ENCODE peak calls at places on chromosomes 6 and 20, in seven cellular contexts. T, P, D, B, E, V and L are unnamed samples.

GRCh38 chr20:7459123-7459522 is 481.1 kb downstream of the HAO1 start:
- DNase-seq in V (no peak), P (no peak), T (peak; percentile 37), D (no peak), E (no peak), B (no peak), L (no peak)

GRCh38 chr6:18422136-18422535 is 35.0 kb downstream of the RNF144B start:
- DNase-seq in E (no peak), V (no peak), P (no peak), D (no peak), B (no peak), T (no peak), L (no peak)

GRCh38 chr6:155418017-155418749 is 37.5 kb downstream of the NOX3 start:
- DNase-seq in E (no peak), T (peak; percentile 85), D (no peak), B (peak; percentile 48), P (no peak), V (peak; percentile 61), L (no peak)

GRCh38 chr20:18802012-18802634 is 11.5 kb upstream of the SCP2D1 start:
- DNase-seq in P (no peak), E (no peak), B (no peak), V (no peak), T (no peak), D (no peak), L (no peak)

GRCh38 chr6:82704048-82704447 is 340.4 kb downstream of the TPBG start:
- DNase-seq in T (peak; percentile 2), P (no peak), V (no peak), E (no peak), D (no peak), B (no peak), L (no peak)

GRCh38 chr6:129314575-129314974 is 395.4 kb downstream of the ARHGAP18 start:
- DNase-seq in D (no peak), P (peak; percentile 38), T (no peak), B (peak; percentile 47), E (no peak), V (no peak), L (no peak)

GRCh38 chr6:84392292-84392691 is 164.8 kb upstream of the CEP162 start:
- DNase-seq in B (no peak), D (no peak), T (no peak), E (no peak), V (no peak), P (no peak), L (no peak)

GRCh38 chr20:44861547-44862006 is 23.9 kb upstream of the YWHAB start:
- DNase-seq in B (no peak), T (peak; percentile 53), P (no peak), E (no peak), V (peak; percentile 16), D (no peak), L (no peak)

GRCh38 chr6:40336296-40336695 is 250.9 kb downstream of the LRFN2 start:
- DNase-seq in B (no peak), T (no peak), E (no peak), D (no peak), V (no peak), P (no peak), L (no peak)

GRCh38 chr20:62461834-62462233 is 14.0 kb downstream of the GATA5 start:
- DNase-seq in V (no peak), B (no peak), D (no peak), E (no peak), P (no peak), T (no peak), L (no peak)

GRCh38 chr6:80446454-80447045 is 340.1 kb downstream of the BCKDHB start:
- DNase-seq in E (no peak), T (no peak), B (no peak), D (no peak), V (no peak), P (no peak), L (no peak)

GRCh38 chr20:17765017-17765416 is 65.3 kb downstream of the BANF2 start:
- DNase-seq in D (no peak), V (no peak), P (no peak), E (no peak), B (no peak), T (no peak), L (no peak)

GRCh38 chr20:17768267-17768666 is 68.5 kb downstream of the BANF2 start:
- DNase-seq in P (no peak), B (no peak), D (no peak), T (no peak), E (no peak), V (no peak), L (no peak)

GRCh38 chr20:17767624-17768023 is 67.9 kb downstream of the BANF2 start:
- DNase-seq in T (no peak), E (no peak), D (no peak), V (no peak), B (no peak), P (no peak), L (no peak)

GRCh38 chr20:17765584-17765983 is 65.8 kb downstream of the BANF2 start:
- DNase-seq in D (no peak), V (no peak), B (no peak), E (no peak), P (no peak), T (no peak), L (no peak)

GRCh38 chr20:17766226-17766625 is 66.5 kb downstream of the BANF2 start:
- DNase-seq in E (no peak), D (no peak), B (no peak), P (no peak), T (no peak), V (no peak), L (no peak)
- TF ChIP-seq CTCF in E (no peak), D (no peak), B (no peak), P (no peak), T (no peak), V (no peak), L (no peak)

DNA sequence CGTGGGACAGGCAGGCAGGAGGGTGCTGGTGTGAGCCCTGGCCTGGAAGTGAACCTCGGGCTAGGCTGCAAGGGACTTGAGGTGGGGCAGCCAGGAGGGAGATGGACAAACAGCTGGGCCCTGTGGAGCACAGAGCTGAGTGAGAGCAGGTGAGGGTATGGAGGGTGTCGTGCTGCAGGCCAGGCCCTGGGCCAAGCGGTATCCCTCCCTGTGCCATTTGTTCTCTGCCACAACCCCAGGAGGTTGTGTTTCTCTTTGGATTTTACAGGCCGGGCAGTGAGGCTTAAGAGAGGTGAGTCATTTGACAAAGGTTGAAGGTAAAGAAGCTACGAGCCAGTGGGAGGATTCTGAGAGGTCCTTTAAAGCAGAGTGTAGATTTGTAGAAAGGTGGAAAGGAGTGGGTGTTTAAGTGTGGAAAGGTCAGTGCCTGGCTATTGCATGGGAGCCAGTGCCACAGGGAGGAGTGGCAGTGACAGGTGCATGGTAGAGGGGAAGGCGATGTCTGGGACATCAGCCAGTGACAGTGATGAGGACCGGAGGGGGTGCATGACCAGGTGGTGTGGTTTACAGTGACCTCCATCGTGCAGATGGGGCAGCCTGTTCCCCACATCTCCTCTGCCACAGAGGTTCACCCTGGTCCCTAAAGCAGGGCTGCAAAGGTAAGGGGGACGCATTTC is 39.8 kb downstream of the GMPR start:
- DNase-seq in B (no peak), E (no peak), P (no peak), D (no peak), V (no peak), T (peak; percentile 23), L (no peak)
- TF ChIP-seq CTCF in B (no peak), E (no peak), P (no peak), D (no peak), V (no peak), T (no peak), L (no peak)

GRCh38 chr20:55057779-55058415 is 582.5 kb downstream of the DOK5 start:
- DNase-seq in B (no peak), V (no peak), E (no peak), T (no peak), P (no peak), D (no peak), L (no peak)
- TF ChIP-seq CTCF in B (no peak), V (no peak), E (peak; percentile 11), T (peak; percentile 40), P (peak; percentile 71), D (peak; percentile 40), L (no peak)

GRCh38 chr6:27157461-27158315 is 89.8 kb upstream of the PRSS16 start:
- DNase-seq in B (peak; percentile 62), T (peak; percentile 50), P (peak; percentile 56), D (no peak), V (peak; percentile 90), E (peak; percentile 68), L (peak; percentile 60)
- TF ChIP-seq CTCF in B (no peak), T (peak; percentile 61), P (peak; percentile 60), D (peak; percentile 33), V (peak; percentile 68), E (no peak), L (no peak)

DNA sequence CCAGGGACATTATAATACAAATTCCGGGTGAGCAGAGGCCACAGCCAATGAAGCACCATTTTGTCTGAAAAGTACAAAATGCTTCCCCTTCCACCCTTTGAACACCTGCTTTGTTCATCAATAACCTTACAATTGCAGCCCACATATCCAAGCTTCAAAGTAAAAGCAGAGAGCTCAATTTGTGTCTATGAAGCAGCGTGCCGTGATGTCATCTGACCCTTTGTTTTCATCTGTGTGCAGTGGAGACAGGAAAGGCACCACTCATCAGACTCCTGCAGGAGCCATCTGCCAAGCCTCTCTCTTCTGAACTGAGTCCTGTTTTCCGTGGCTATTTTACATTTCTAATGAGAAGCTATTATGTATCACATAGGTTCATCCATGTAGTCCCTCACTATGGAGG is 7.5 kb upstream of the LY86 start:
- DNase-seq in D (no peak), E (no peak), B (no peak), T (no peak), P (no peak), V (no peak), L (no peak)
- TF ChIP-seq CTCF in D (no peak), E (no peak), B (no peak), T (no peak), P (no peak), V (no peak), L (no peak)

DNA sequence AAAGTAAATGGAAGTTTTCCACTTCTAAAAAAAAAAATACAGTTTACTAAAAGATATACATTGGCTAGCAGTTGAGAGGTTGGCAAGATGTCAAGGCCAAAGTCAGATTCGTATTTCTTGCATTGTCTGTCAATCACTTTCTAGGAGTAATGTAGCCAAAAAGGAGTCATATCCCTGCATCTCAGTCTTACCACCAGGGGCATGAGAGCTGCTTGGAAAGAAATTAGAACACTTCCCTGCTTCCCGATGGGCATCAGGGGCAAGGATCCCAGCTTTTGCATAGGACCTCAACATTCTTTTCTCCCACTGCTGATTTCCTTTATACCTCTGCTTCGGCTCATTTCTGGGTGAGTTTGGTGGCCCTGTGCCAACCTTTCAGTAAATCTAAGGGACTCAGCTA is 581.0 kb upstream of the MAP3K7 start:
- DNase-seq in P (no peak), V (no peak), E (no peak), T (no peak), D (no peak), B (no peak), L (no peak)
- TF ChIP-seq CTCF in P (no peak), V (peak; percentile 57), E (no peak), T (peak; percentile 42), D (peak; percentile 42), B (no peak), L (no peak)

GRCh38 chr6:151675746-151676459 is 131.6 kb upstream of the ESR1 start:
- DNase-seq in V (no peak), B (no peak), T (peak; percentile 24), E (peak; percentile 45), P (no peak), D (peak; percentile 47), L (peak; percentile 32)
- TF ChIP-seq CTCF in V (peak; percentile 97), B (peak; percentile 62), T (peak; percentile 91), E (peak; percentile 73), P (peak; percentile 83), D (peak; percentile 95), L (peak; percentile 74)